ENCODE peak calls at places on chromosome 7, in eight cellular contexts. S, J, Z, A, W, Q, G and N are unnamed samples.

GRCh38 chr7:35752727-35753126 is 48.1 kb upstream of the SEPTIN7 start:
- DNase-seq in S (no peak), J (no peak), Z (no peak), A (no peak), W (no peak), Q (no peak), G (no peak), N (no peak)

GRCh38 chr7:135317676-135318326 is 84.2 kb downstream of the STRA8 start:
- DNase-seq in S (no peak), J (no peak), Z (peak), A (no peak), W (no peak), Q (no peak), G (no peak), N (no peak)

GRCh38 chr7:119681336-119681735 is 591.6 kb upstream of the KCND2 start:
- DNase-seq in S (no peak), J (no peak), Z (no peak), A (no peak), W (no peak), Q (no peak), G (no peak), N (no peak)

GRCh38 chr7:80140388-80140787 is 5.8 kb downstream of the GNAI1 start:
- DNase-seq in S (no peak), J (no peak), Z (no peak), A (no peak), W (no peak), Q (no peak), G (no peak), N (no peak)

GRCh38 chr7:133275008-133275407 is 22.1 kb downstream of the EXOC4 start:
- DNase-seq in S (no peak), J (no peak), Z (no peak), A (no peak), W (no peak), Q (no peak), G (no peak), N (no peak)

GRCh38 chr7:19713676-19714075 is 4.8 kb upstream of the POLR1F start:
- DNase-seq in S (peak), J (no peak), Z (no peak), A (no peak), W (no peak), Q (peak), G (no peak), N (peak)

GRCh38 chr7:128919881-128920789 is 9.6 kb upstream of the KCP start:
- DNase-seq in S (no peak), J (peak), Z (no peak), A (no peak), W (no peak), Q (no peak), G (no peak), N (no peak)

GRCh38 chr7:121032645-121033460 is 44.3 kb downstream of the CPED1 start:
- DNase-seq in S (peak), J (no peak), Z (no peak), A (no peak), W (no peak), Q (no peak), G (no peak), N (no peak)

GRCh38 chr7:31192996-31193395 is 140.9 kb downstream of the ADCYAP1R1 start:
- DNase-seq in S (peak), J (no peak), Z (peak), A (peak), W (peak), Q (no peak), G (peak), N (peak)

GRCh38 chr7:148149730-148150129 is 440.8 kb upstream of the C7orf33 start:
- DNase-seq in S (no peak), J (no peak), Z (no peak), A (no peak), W (no peak), Q (no peak), G (no peak), N (no peak)

GRCh38 chr7:69038915-69039314 is 559.4 kb upstream of the AUTS2 start:
- DNase-seq in S (no peak), J (no peak), Z (no peak), A (no peak), W (no peak), Q (no peak), G (no peak), N (no peak)

GRCh38 chr7:117458977-117459583 is 20.7 kb upstream of the CFTR start:
- DNase-seq in S (peak), J (no peak), Z (no peak), A (no peak), W (peak), Q (no peak), G (no peak), N (peak)

GRCh38 chr7:127844707-127845331 is 186.4 kb downstream of the LRRC4 start:
- DNase-seq in S (no peak), J (no peak), Z (peak), A (no peak), W (no peak), Q (no peak), G (peak), N (no peak)

GRCh38 chr7:127833641-127834040 is 181.6 kb downstream of the SND1 start:
- DNase-seq in S (no peak), J (no peak), Z (no peak), A (no peak), W (no peak), Q (no peak), G (no peak), N (no peak)

GRCh38 chr7:99244942-99245341 is 27.7 kb upstream of the MYH16 start:
- DNase-seq in S (no peak), J (no peak), Z (no peak), A (no peak), W (no peak), Q (no peak), G (no peak), N (no peak)

GRCh38 chr7:74025745-74026144 is 2.2 kb upstream of the ELN start:
- DNase-seq in S (no peak), J (no peak), Z (no peak), A (no peak), W (no peak), Q (no peak), G (no peak), N (no peak)

GRCh38 chr7:104174798-104175197 is 33.0 kb downstream of the ORC5 start:
- DNase-seq in S (no peak), J (no peak), Z (no peak), A (no peak), W (no peak), Q (no peak), G (no peak), N (no peak)

GRCh38 chr7:115831371-115831770 is 199.2 kb downstream of the TFEC start:
- DNase-seq in S (no peak), J (no peak), Z (no peak), A (no peak), W (no peak), Q (no peak), G (no peak), N (no peak)

GRCh38 chr7:75534727-75535307 is 42.7 kb downstream of the SPDYE5 start:
- DNase-seq in S (peak), J (no peak), Z (no peak), A (peak), W (no peak), Q (no peak), G (no peak), N (no peak)

GRCh38 chr7:77727936-77728701 is 31.9 kb downstream of the RSBN1L start:
- DNase-seq in S (no peak), J (no peak), Z (no peak), A (no peak), W (peak), Q (peak), G (no peak), N (no peak)

GRCh38 chr7:52413051-52413450 is 622.4 kb upstream of the POM121L12 start:
- DNase-seq in S (no peak), J (no peak), Z (no peak), A (no peak), W (no peak), Q (no peak), G (no peak), N (no peak)

GRCh38 chr7:100472854-100473499 is 6.0 kb downstream of the TSC22D4 start:
- DNase-seq in S (no peak), J (no peak), Z (no peak), A (no peak), W (no peak), Q (no peak), G (peak), N (peak)

GRCh38 chr7:1175967-1176851 is 16.2 kb upstream of the ZFAND2A start:
- DNase-seq in S (peak), J (peak), Z (peak), A (peak), W (peak), Q (peak), G (peak), N (peak)

GRCh38 chr7:151684408-151685175 is 164.9 kb upstream of the RHEB start:
- DNase-seq in S (no peak), J (no peak), Z (peak), A (no peak), W (no peak), Q (no peak), G (no peak), N (no peak)

GRCh38 chr7:100219271-100219737 is 445 bp upstream of the PVRIG start:
- DNase-seq in S (no peak), J (peak), Z (no peak), A (no peak), W (no peak), Q (no peak), G (no peak), N (no peak)

GRCh38 chr7:92306153-92306552 is 60.4 kb downstream of the ANKIB1 start:
- DNase-seq in S (no peak), J (no peak), Z (no peak), A (no peak), W (no peak), Q (no peak), G (no peak), N (no peak)